ENCODE peak calls at places on chromosomes 1 and 21, in eight cellular contexts. Z is pancreas, U is WTC11, J is B cell, M is sigmoid colon, E is tibial artery, Q is fibroblast of lung, V is brain microvascular endothelial cell. R is an unnamed sample.

GRCh38 chr1:201354151-201354900 is 23.2 kb downstream of the TNNT2 start:
- DNase-seq in J (no peak), E (no peak), M (no peak), Q (no peak), Z (no peak), U (no peak), V (no peak), R (no peak)

GRCh38 chr1:10693497-10694273 is 102.8 kb downstream of the CASZ1 start:
- DNase-seq in M (no peak), U (peak), Q (no peak), V (no peak), Z (no peak), E (no peak), J (peak), R (no peak)

GRCh38 chr1:48530727-48531351 is 58.8 kb upstream of the SPATA6 start:
- DNase-seq in U (peak), Z (peak), V (peak), E (no peak), J (no peak), M (no peak), Q (peak), R (no peak)

GRCh38 chr1:9631613-9632012 is 19.9 kb upstream of the PIK3CD start:
- DNase-seq in U (no peak), J (no peak), M (no peak), V (no peak), Z (no peak), E (no peak), Q (no peak), R (no peak)

GRCh38 chr1:229070168-229070567 is 200.7 kb upstream of the RAB4A start:
- DNase-seq in V (peak), M (peak), E (peak), U (no peak), Z (peak), J (no peak), Q (peak), R (peak)

GRCh38 chr1:225685476-225686176 is 32.7 kb upstream of the ENAH start:
- DNase-seq in E (peak), J (no peak), U (no peak), Z (no peak), V (peak), M (no peak), Q (no peak), R (no peak)

GRCh38 chr1:118317836-118318614 is 133.0 kb upstream of the SPAG17 start:
- DNase-seq in M (no peak), V (no peak), Z (no peak), E (no peak), J (no peak), Q (no peak), U (no peak), R (no peak)

GRCh38 chr1:78237364-78237916 is 191.7 kb downstream of the GIPC2 start:
- DNase-seq in E (no peak), U (no peak), V (no peak), Z (peak), M (no peak), Q (no peak), J (no peak), R (no peak)

GRCh38 chr21:43299441-43300277 is 127.3 kb downstream of the SIK1 start:
- DNase-seq in J (no peak), Z (no peak), Q (no peak), V (no peak), E (no peak), U (no peak), M (no peak), R (no peak)

GRCh38 chr1:77926561-77927357 is 38.3 kb downstream of the NEXN start:
- DNase-seq in J (no peak), Q (no peak), Z (no peak), M (no peak), V (no peak), E (no peak), U (no peak), R (no peak)

GRCh38 chr21:29302340-29302991 is 3.7 kb downstream of the BACH1 start:
- DNase-seq in U (no peak), Z (no peak), J (no peak), M (no peak), Q (peak), E (no peak), V (no peak), R (no peak)

GRCh38 chr1:38062361-38063288 is 16.0 kb upstream of the POU3F1 start:
- DNase-seq in U (no peak), E (no peak), V (no peak), J (no peak), M (no peak), Z (no peak), Q (no peak), R (no peak)

GRCh38 chr1:27427329-27427728 is 34.9 kb downstream of the GPR3 start:
- DNase-seq in U (no peak), E (no peak), J (peak), Q (no peak), M (no peak), V (no peak), Z (no peak), R (no peak)

GRCh38 chr1:202270871-202271326 is 70.8 kb downstream of the UBE2T start:
- DNase-seq in U (no peak), E (peak), Q (no peak), Z (no peak), M (no peak), V (no peak), J (no peak), R (no peak)

GRCh38 chr1:185398022-185398421 is 81.0 kb upstream of the IVNS1ABP start:
- DNase-seq in Q (no peak), E (no peak), U (no peak), V (no peak), M (no peak), Z (no peak), J (no peak), R (no peak)

GRCh38 chr1:30034627-30035521 is 688.5 kb downstream of the MATN1 start:
- DNase-seq in V (peak), U (no peak), E (peak), Z (no peak), M (no peak), J (no peak), Q (peak), R (no peak)

GRCh38 chr1:109821221-109821669 is 57.5 kb upstream of the EPS8L3 start:
- DNase-seq in J (no peak), U (no peak), M (peak), V (peak), Q (peak), Z (peak), E (peak), R (peak)

GRCh38 chr1:35708179-35708891 is 10.3 kb downstream of the C1orf216 start:
- DNase-seq in V (no peak), Z (no peak), U (peak), Q (no peak), E (no peak), M (no peak), J (no peak), R (no peak)

GRCh38 chr1:110248746-110249145 is 38.6 kb downstream of the KCNC4 start:
- DNase-seq in M (peak), U (no peak), E (peak), J (peak), V (no peak), Z (no peak), Q (no peak), R (no peak)

GRCh38 chr1:229664133-229664689 is 38.2 kb downstream of the URB2 start:
- DNase-seq in Q (peak), J (peak), V (peak), E (no peak), U (no peak), Z (no peak), M (no peak), R (peak)

GRCh38 chr1:154478639-154479038 is 23.4 kb upstream of the TDRD10 start:
- DNase-seq in Z (no peak), E (no peak), M (no peak), V (no peak), U (no peak), Q (peak), J (no peak), R (no peak)

GRCh38 chr1:212959266-212960220 is 9.2 kb downstream of the VASH2 start:
- DNase-seq in Q (no peak), E (no peak), V (no peak), Z (no peak), J (no peak), U (no peak), M (no peak), R (no peak)

GRCh38 chr1:107138767-107139445 is 1.9 kb upstream of the NTNG1 start:
- DNase-seq in Q (no peak), J (no peak), E (no peak), Z (no peak), M (no peak), V (no peak), U (no peak), R (no peak)

GRCh38 chr1:217889401-217889800 is 258.3 kb downstream of the SPATA17 start:
- DNase-seq in U (peak), E (no peak), V (no peak), Z (no peak), J (no peak), M (no peak), Q (peak), R (no peak)

DNA sequence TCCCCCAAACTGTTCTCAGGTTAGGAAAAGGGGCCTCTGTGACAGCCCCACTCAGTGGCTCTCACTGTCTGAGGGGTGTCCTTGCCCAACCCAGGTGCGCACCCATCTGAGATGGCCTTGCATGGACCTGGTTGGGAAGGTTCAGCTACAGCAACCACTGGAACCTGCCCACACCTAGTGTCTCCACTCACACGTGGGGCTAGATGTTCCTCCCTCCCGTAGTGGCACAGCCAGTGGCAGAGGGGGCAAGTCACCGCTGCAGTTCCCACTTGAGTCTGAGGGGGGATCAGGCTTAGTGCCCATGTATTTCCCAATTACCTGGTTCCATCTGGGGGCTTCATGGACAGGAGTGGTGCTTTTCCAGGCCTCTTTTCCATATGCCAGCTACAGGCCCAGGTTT is 47.3 kb upstream of the SAMD11 start:
- DNase-seq in Q (no peak), Z (no peak), V (no peak), M (no peak), U (no peak), E (no peak), J (no peak), R (no peak)
- TF ChIP-seq CTCF in Q (no peak), Z (no peak), V (no peak), M (no peak), U (no peak), E (no peak), J (no peak), R (no peak)

GRCh38 chr21:39869141-39869818 is 2.0 kb downstream of the PCP4 start:
- DNase-seq in V (no peak), U (no peak), Q (no peak), J (no peak), E (no peak), Z (no peak), M (no peak), R (no peak)
- TF ChIP-seq CTCF in V (no peak), U (no peak), Q (no peak), J (no peak), E (no peak), Z (no peak), M (no peak), R (no peak)

GRCh38 chr1:236920270-236920894 is 83.9 kb downstream of the MT1HL1 start:
- DNase-seq in Z (no peak), V (no peak), M (no peak), E (no peak), Q (no peak), J (no peak), U (no peak), R (no peak)
- TF ChIP-seq CTCF in Z (no peak), V (no peak), M (no peak), E (no peak), Q (no peak), J (no peak), U (no peak), R (no peak)

DNA sequence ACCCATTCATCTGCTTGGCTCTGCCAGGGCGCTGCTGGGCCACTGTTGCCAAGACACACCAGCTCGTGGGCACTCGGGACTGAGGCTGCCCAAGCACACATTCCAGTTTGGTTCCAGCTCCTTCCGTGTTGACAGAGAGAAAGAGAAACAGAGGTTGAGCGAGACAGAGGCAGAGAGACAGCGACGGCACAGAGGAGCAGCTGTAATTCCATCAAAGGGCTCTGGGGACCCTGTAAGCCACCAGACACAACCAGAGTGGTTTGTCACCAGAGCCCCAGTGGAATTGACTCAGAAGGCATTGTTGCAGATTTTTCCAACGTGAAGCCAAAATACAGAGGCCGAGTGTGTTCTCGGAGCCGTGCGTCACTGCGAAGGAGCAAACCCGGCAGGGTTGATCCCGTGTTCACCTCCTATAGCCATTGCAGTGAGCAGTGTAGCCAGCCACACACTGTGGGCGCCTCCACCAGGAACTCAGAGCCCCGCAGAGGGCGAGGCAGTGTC is 33.5 kb downstream of the SYF2 start:
- DNase-seq in Z (no peak), M (no peak), E (peak), U (no peak), Q (no peak), V (peak), J (peak), R (no peak)
- TF ChIP-seq CTCF in Z (no peak), M (no peak), E (peak), U (no peak), Q (no peak), V (no peak), J (no peak), R (no peak)

GRCh38 chr1:241976264-241976663 is 18.7 kb downstream of the BECN2 start:
- DNase-seq in M (no peak), J (no peak), V (no peak), Q (no peak), U (no peak), Z (no peak), E (no peak), R (no peak)
- TF ChIP-seq CTCF in M (no peak), J (no peak), V (no peak), Q (no peak), U (no peak), Z (no peak), E (no peak), R (no peak)

GRCh38 chr1:186681136-186681535 is 913 bp upstream of the PTGS2 start:
- DNase-seq in Q (peak), E (no peak), M (no peak), Z (no peak), V (no peak), U (no peak), J (no peak), R (no peak)

GRCh38 chr1:186681806-186682205 is 1.6 kb upstream of the PTGS2 start:
- DNase-seq in M (no peak), E (no peak), U (no peak), Z (no peak), Q (peak), J (no peak), V (no peak), R (no peak)

GRCh38 chr1:186683637-186684410 is 3.6 kb upstream of the PTGS2 start:
- DNase-seq in M (no peak), V (no peak), J (no peak), E (no peak), Q (no peak), U (no peak), Z (no peak), R (no peak)

GRCh38 chr1:186680031-186681012 is at the start of gene PTGS2:
- DNase-seq in E (peak), Q (peak), U (peak), M (peak), J (no peak), Z (peak), V (peak), R (peak)

DNA sequence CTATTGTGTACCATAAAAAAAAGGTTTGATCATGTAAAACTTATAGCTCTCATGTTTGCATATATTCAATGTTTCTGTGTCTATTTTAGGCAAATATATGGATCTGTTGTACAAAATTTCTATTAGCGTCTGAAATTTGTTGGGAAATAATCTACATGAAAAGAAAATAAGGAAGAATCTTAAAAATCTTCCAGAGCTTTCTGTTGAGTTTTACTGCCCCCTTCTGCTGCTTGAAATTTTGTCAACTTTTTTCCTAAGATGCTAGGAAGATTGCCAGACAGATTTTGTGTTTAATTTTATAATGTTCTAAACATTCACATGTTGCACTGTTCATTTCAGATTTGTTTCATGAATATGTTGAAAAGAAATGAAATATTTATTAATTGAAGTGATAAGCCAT is 2.5 kb upstream of the PTGS2 start:
- DNase-seq in E (no peak), Z (no peak), J (no peak), M (no peak), Q (peak), U (no peak), V (no peak), R (no peak)
- TF ChIP-seq CTCF in E (no peak), Z (no peak), J (no peak), M (peak), Q (no peak), U (no peak), V (peak), R (no peak)

DNA sequence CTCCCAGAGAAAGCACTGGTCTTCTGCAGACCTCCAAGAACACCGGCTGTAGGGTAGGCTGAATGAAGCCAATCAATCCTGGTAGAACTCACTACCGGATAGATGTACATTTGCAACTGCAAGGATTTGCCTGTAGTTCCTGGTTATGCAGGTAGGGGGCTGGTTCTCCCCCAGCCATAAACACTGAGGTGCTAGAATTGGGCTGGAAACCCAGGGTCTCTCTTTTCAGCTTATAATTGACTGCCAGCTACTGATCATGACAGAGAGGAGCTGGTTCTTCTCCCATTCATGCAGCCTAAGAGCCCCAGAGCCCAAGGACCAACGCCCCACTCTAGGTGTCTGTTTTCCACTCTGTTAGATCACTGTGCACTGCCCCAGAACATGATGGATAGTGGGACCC is 21.5 kb upstream of the MTARC2 start:
- DNase-seq in U (peak), V (no peak), J (no peak), E (no peak), Z (no peak), Q (no peak), M (no peak), R (no peak)
- TF ChIP-seq CTCF in U (peak), V (peak), J (peak), E (no peak), Z (no peak), Q (peak), M (no peak), R (no peak)

DNA sequence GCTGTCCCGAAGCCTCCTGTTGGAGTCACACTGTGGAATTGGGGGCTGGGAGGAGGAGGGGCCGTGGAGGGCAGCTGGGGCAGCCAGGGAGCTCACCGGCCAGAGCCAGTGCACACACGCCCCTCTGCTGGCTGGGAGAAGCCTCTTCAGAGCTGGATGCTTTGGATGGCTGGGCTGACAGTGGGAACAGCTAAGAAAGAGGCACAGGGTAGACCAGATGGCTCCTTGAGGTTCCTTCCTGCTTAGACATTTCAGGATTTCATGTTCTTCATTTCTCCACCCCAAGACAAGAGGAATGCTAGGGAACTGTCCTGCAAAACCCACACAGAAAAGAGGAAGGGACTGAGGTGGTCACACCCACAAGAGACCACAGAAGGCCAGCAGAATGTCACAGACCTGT is 254.8 kb upstream of the VAMP3 start:
- DNase-seq in Z (no peak), Q (no peak), V (no peak), U (peak), J (no peak), E (no peak), M (no peak), R (no peak)
- TF ChIP-seq CTCF in Z (no peak), Q (no peak), V (peak), U (no peak), J (no peak), E (no peak), M (no peak), R (no peak)

GRCh38 chr1:158248771-158249170 is 5.5 kb upstream of the CD1A start:
- DNase-seq in Q (no peak), U (no peak), Z (no peak), J (no peak), M (no peak), E (no peak), V (no peak), R (no peak)

GRCh38 chr1:158248122-158248521 is 6.1 kb upstream of the CD1A start:
- DNase-seq in E (no peak), J (peak), Q (no peak), Z (no peak), V (no peak), M (no peak), U (no peak), R (no peak)

GRCh38 chr1:158251160-158251559 is 3.1 kb upstream of the CD1A start:
- DNase-seq in Q (no peak), U (no peak), E (no peak), J (no peak), Z (no peak), V (no peak), M (no peak), R (no peak)

GRCh38 chr1:158249646-158250045 is 4.6 kb upstream of the CD1A start:
- DNase-seq in M (no peak), Q (no peak), E (no peak), J (no peak), Z (no peak), U (no peak), V (no peak), R (no peak)

DNA sequence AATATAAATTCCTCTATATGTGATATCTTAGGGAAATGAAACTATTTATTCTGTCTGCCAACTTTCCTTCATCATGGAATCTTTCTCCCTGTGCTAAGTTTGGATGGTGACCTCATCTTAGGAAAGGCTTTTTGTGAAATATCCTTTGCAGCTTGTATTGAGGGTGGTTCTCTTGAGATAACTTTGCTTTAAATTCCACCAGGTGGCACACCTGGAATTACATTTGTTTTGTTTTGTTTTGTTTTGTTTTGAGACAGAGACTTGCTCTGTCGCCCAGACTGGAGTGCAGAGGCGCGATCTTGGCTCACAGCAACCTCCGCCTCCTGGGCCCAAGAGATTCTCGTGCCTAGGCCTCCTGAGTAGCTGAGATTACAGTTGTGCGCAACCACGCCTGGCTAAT is 7.6 kb upstream of the CD1A start:
- DNase-seq in Z (no peak), U (no peak), V (no peak), M (no peak), E (no peak), Q (no peak), J (no peak), R (no peak)
- TF ChIP-seq CTCF in Z (no peak), U (no peak), V (no peak), M (no peak), E (no peak), Q (no peak), J (peak), R (no peak)

R was measured in omental fat pad.